ENCODE peak calls at places on chromosome 2, in seven cellular contexts. R, D, F, T, C, Q and S are unnamed samples.

GRCh38 chr2:183665403-183665802 is 541.2 kb downstream of the NUP35 start:
- DNase-seq in R (no peak), D (no peak), F (no peak), T (no peak), C (no peak), Q (no peak), S (no peak)

GRCh38 chr2:109059474-109060165 is 69.4 kb upstream of the SH3RF3 start:
- DNase-seq in R (no peak), D (no peak), F (no peak), T (no peak), C (no peak), Q (no peak), S (no peak)

GRCh38 chr2:122028371-122029102 is 273.1 kb downstream of the TSN start:
- DNase-seq in R (no peak), D (no peak), F (no peak), T (peak), C (no peak), Q (peak), S (no peak)

GRCh38 chr2:105928563-105928962 is 183.9 kb downstream of the NCK2 start:
- DNase-seq in R (no peak), D (no peak), F (no peak), T (no peak), C (no peak), Q (no peak), S (no peak)

GRCh38 chr2:217261452-217261851 is 401.6 kb upstream of the TNP1 start:
- DNase-seq in R (no peak), D (no peak), F (no peak), T (peak), C (no peak), Q (peak), S (no peak)

GRCh38 chr2:231059756-231060155 is 3.1 kb downstream of the PSMD1 start:
- DNase-seq in R (no peak), D (no peak), F (no peak), T (peak), C (no peak), Q (no peak), S (no peak)

GRCh38 chr2:124836415-124836814 is 811.3 kb downstream of the CNTNAP5 start:
- DNase-seq in R (no peak), D (no peak), F (no peak), T (no peak), C (no peak), Q (no peak), S (no peak)

GRCh38 chr2:40741532-40741931 is 289.6 kb upstream of the SLC8A1 start:
- DNase-seq in R (no peak), D (no peak), F (no peak), T (no peak), C (no peak), Q (no peak), S (no peak)

GRCh38 chr2:112061299-112061698 is 6.2 kb downstream of the TMEM87B start:
- DNase-seq in R (no peak), D (no peak), F (no peak), T (no peak), C (no peak), Q (no peak), S (no peak)

GRCh38 chr2:181780159-181781081 is 100.1 kb upstream of the NEUROD1 start:
- DNase-seq in R (no peak), D (no peak), F (no peak), T (no peak), C (no peak), Q (no peak), S (no peak)

GRCh38 chr2:23354554-23354953 is 30.4 kb upstream of the KLHL29 start:
- DNase-seq in R (no peak), D (no peak), F (no peak), T (no peak), C (no peak), Q (no peak), S (no peak)

GRCh38 chr2:59567115-59567514 is 986.3 kb downstream of the BCL11A start:
- DNase-seq in R (no peak), D (no peak), F (no peak), T (no peak), C (no peak), Q (no peak), S (no peak)

GRCh38 chr2:5689790-5690189 is 2.4 kb upstream of the SOX11 start:
- DNase-seq in R (no peak), D (no peak), F (no peak), T (no peak), C (no peak), Q (no peak), S (no peak)

GRCh38 chr2:30276455-30276911 is 45.1 kb downstream of the LBH start:
- DNase-seq in R (no peak), D (no peak), F (no peak), T (no peak), C (no peak), Q (no peak), S (no peak)

GRCh38 chr2:1020206-1020605 is 69.6 kb downstream of the SNTG2 start:
- DNase-seq in R (no peak), D (no peak), F (no peak), T (no peak), C (no peak), Q (no peak), S (no peak)

GRCh38 chr2:74497777-74498499 is 1.5 kb downstream of the LBX2 start:
- DNase-seq in R (no peak), D (no peak), F (no peak), T (peak), C (no peak), Q (no peak), S (no peak)

GRCh38 chr2:118386636-118387302 is 298.5 kb downstream of the INSIG2 start:
- DNase-seq in R (no peak), D (no peak), F (no peak), T (peak), C (no peak), Q (peak), S (no peak)

GRCh38 chr2:11850082-11850481 is 103.7 kb downstream of the LPIN1 start:
- DNase-seq in R (no peak), D (no peak), F (no peak), T (no peak), C (no peak), Q (no peak), S (no peak)

GRCh38 chr2:239400000-239400831 is 604 bp downstream of the HDAC4 start:
- DNase-seq in R (no peak), D (no peak), F (no peak), T (peak), C (no peak), Q (no peak), S (no peak)

GRCh38 chr2:233766416-233766815 is 6.3 kb downstream of the UGT1A1 start:
- DNase-seq in R (no peak), D (no peak), F (no peak), T (no peak), C (no peak), Q (no peak), S (no peak)

GRCh38 chr2:11389551-11390528 is 45.4 kb upstream of the ROCK2 start:
- DNase-seq in R (no peak), D (no peak), F (no peak), T (peak), C (no peak), Q (peak), S (no peak)

GRCh38 chr2:148259674-148260073 is 238.8 kb downstream of the MBD5 start:
- DNase-seq in R (no peak), D (no peak), F (no peak), T (peak), C (no peak), Q (no peak), S (no peak)